ENCODE peak calls at places on chromosomes 11 and 22, in seven cellular contexts. One of them, this sample, is unnamed.

GRCh38 chr11:34620820-34621792 is at the start of gene EHF:
- DNase-seq in AG04449: no peak
- DNase-seq in lung: no peak
- DNase-seq in HFF-Myc: no peak
- DNase-seq in colonic mucosa: peak
- DNase-seq in OCI-LY7: no peak
- DNase-seq in PC-9: peak
- DNase-seq in this sample: no peak

GRCh38 chr11:75523811-75524401 is 1.8 kb downstream of the GDPD5 start:
- DNase-seq in colonic mucosa: no peak
- DNase-seq in OCI-LY7: no peak
- DNase-seq in PC-9: no peak
- DNase-seq in lung: no peak
- DNase-seq in AG04449: no peak
- DNase-seq in HFF-Myc: no peak
- DNase-seq in this sample: no peak

GRCh38 chr11:35933572-35933925 is 10.3 kb upstream of the LDLRAD3 start:
- DNase-seq in HFF-Myc: no peak
- DNase-seq in AG04449: no peak
- DNase-seq in colonic mucosa: no peak
- DNase-seq in OCI-LY7: no peak
- DNase-seq in lung: no peak
- DNase-seq in PC-9: no peak
- DNase-seq in this sample: no peak

GRCh38 chr22:46934746-46935491 is 172.5 kb downstream of the TBC1D22A start:
- DNase-seq in AG04449: peak
- DNase-seq in PC-9: peak
- DNase-seq in lung: no peak
- DNase-seq in HFF-Myc: peak
- DNase-seq in OCI-LY7: no peak
- DNase-seq in colonic mucosa: peak
- DNase-seq in this sample: peak

GRCh38 chr22:37343863-37344734 is 61.8 kb downstream of the CYTH4 start:
- DNase-seq in colonic mucosa: no peak
- DNase-seq in HFF-Myc: no peak
- DNase-seq in OCI-LY7: no peak
- DNase-seq in AG04449: no peak
- DNase-seq in PC-9: no peak
- DNase-seq in lung: no peak
- DNase-seq in this sample: no peak

GRCh38 chr11:115477410-115477809 is 26.8 kb downstream of the CADM1 start:
- DNase-seq in PC-9: no peak
- DNase-seq in AG04449: no peak
- DNase-seq in HFF-Myc: no peak
- DNase-seq in lung: no peak
- DNase-seq in OCI-LY7: no peak
- DNase-seq in colonic mucosa: no peak
- DNase-seq in this sample: no peak

GRCh38 chr11:37504925-37505324 is 906.9 kb upstream of the RAG2 start:
- DNase-seq in HFF-Myc: peak
- DNase-seq in PC-9: peak
- DNase-seq in OCI-LY7: no peak
- DNase-seq in AG04449: peak
- DNase-seq in lung: no peak
- DNase-seq in colonic mucosa: no peak
- DNase-seq in this sample: peak

GRCh38 chr22:26597026-26597425 is 7.1 kb upstream of the TPST2 start:
- DNase-seq in AG04449: no peak
- DNase-seq in HFF-Myc: no peak
- DNase-seq in colonic mucosa: no peak
- DNase-seq in PC-9: no peak
- DNase-seq in OCI-LY7: no peak
- DNase-seq in lung: no peak
- DNase-seq in this sample: no peak

GRCh38 chr11:60825118-60825517 is 16.8 kb upstream of the CCDC86 start:
- DNase-seq in HFF-Myc: no peak
- DNase-seq in colonic mucosa: no peak
- DNase-seq in AG04449: no peak
- DNase-seq in OCI-LY7: no peak
- DNase-seq in PC-9: no peak
- DNase-seq in lung: no peak
- DNase-seq in this sample: no peak

GRCh38 chr11:17543041-17543440 is 1.2 kb downstream of the USH1C start:
- DNase-seq in colonic mucosa: peak
- DNase-seq in PC-9: no peak
- DNase-seq in HFF-Myc: no peak
- DNase-seq in AG04449: no peak
- DNase-seq in lung: no peak
- DNase-seq in OCI-LY7: no peak
- DNase-seq in this sample: no peak

GRCh38 chr11:96112192-96113099 is 188.5 kb upstream of the MTMR2 start:
- DNase-seq in AG04449: no peak
- DNase-seq in PC-9: no peak
- DNase-seq in colonic mucosa: no peak
- DNase-seq in lung: no peak
- DNase-seq in OCI-LY7: no peak
- DNase-seq in HFF-Myc: no peak
- DNase-seq in this sample: no peak

GRCh38 chr11:73334244-73335203 is 26.4 kb downstream of the ARHGEF17 start:
- DNase-seq in OCI-LY7: peak
- DNase-seq in AG04449: no peak
- DNase-seq in HFF-Myc: no peak
- DNase-seq in lung: peak
- DNase-seq in PC-9: peak
- DNase-seq in colonic mucosa: peak
- DNase-seq in this sample: no peak

GRCh38 chr11:8290122-8290810 is 26.6 kb upstream of the LMO1 start:
- DNase-seq in HFF-Myc: no peak
- DNase-seq in PC-9: no peak
- DNase-seq in lung: no peak
- DNase-seq in colonic mucosa: peak
- DNase-seq in AG04449: no peak
- DNase-seq in OCI-LY7: no peak
- DNase-seq in this sample: no peak

GRCh38 chr11:118491041-118491440 is 36.2 kb upstream of the TTC36 start:
- DNase-seq in lung: no peak
- DNase-seq in AG04449: no peak
- DNase-seq in colonic mucosa: no peak
- DNase-seq in PC-9: no peak
- DNase-seq in HFF-Myc: no peak
- DNase-seq in OCI-LY7: no peak
- DNase-seq in this sample: no peak

GRCh38 chr11:18066626-18067025 is 20.6 kb upstream of the TPH1 start:
- DNase-seq in lung: no peak
- DNase-seq in OCI-LY7: no peak
- DNase-seq in PC-9: no peak
- DNase-seq in HFF-Myc: no peak
- DNase-seq in AG04449: no peak
- DNase-seq in colonic mucosa: no peak
- DNase-seq in this sample: no peak

GRCh38 chr11:11661356-11662040 is 39.7 kb upstream of the GALNT18 start:
- DNase-seq in colonic mucosa: no peak
- DNase-seq in HFF-Myc: no peak
- DNase-seq in PC-9: no peak
- DNase-seq in OCI-LY7: no peak
- DNase-seq in lung: no peak
- DNase-seq in AG04449: no peak
- DNase-seq in this sample: no peak

GRCh38 chr11:129278586-129279319 is 86.6 kb upstream of the ARHGAP32 start:
- DNase-seq in HFF-Myc: no peak
- DNase-seq in PC-9: peak
- DNase-seq in OCI-LY7: no peak
- DNase-seq in colonic mucosa: no peak
- DNase-seq in lung: no peak
- DNase-seq in AG04449: no peak
- DNase-seq in this sample: no peak

GRCh38 chr11:29024386-29024785 is 916.2 kb downstream of the METTL15 start:
- DNase-seq in colonic mucosa: no peak
- DNase-seq in lung: no peak
- DNase-seq in OCI-LY7: no peak
- DNase-seq in PC-9: no peak
- DNase-seq in AG04449: no peak
- DNase-seq in HFF-Myc: no peak
- DNase-seq in this sample: no peak

GRCh38 chr11:29022676-29023075 is 914.5 kb downstream of the METTL15 start:
- DNase-seq in PC-9: no peak
- DNase-seq in lung: no peak
- DNase-seq in AG04449: no peak
- DNase-seq in HFF-Myc: no peak
- DNase-seq in OCI-LY7: no peak
- DNase-seq in colonic mucosa: no peak
- DNase-seq in this sample: no peak

GRCh38 chr11:29017941-29018340 is 909.8 kb downstream of the METTL15 start:
- DNase-seq in lung: no peak
- DNase-seq in PC-9: no peak
- DNase-seq in OCI-LY7: no peak
- DNase-seq in colonic mucosa: no peak
- DNase-seq in AG04449: no peak
- DNase-seq in HFF-Myc: no peak
- DNase-seq in this sample: no peak

GRCh38 chr11:29019960-29020683 is 911.9 kb downstream of the METTL15 start:
- DNase-seq in lung: no peak
- DNase-seq in PC-9: peak
- DNase-seq in OCI-LY7: no peak
- DNase-seq in colonic mucosa: no peak
- DNase-seq in AG04449: no peak
- DNase-seq in HFF-Myc: no peak
- DNase-seq in this sample: peak

DNA sequence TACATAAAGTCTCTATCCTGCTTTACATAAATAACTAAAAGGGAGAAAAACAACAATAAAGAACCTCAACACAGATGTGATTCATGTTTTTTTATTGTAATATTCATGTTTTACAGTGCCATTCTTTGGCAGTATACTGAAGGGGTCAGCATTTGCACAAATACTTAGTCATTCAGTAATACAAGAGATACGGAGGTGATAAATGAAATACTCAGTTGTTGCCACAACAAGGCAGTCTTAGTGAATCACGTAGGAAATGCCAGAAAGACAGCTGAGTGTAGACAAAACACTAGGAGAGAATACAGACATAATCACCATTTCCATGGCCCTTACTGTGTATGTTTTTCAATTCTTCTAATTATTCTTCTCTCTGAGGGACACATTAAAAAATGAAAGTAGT is 910.4 kb downstream of the METTL15 start:
- DNase-seq in lung: no peak
- DNase-seq in AG04449: peak
- DNase-seq in HFF-Myc: no peak
- DNase-seq in colonic mucosa: no peak
- DNase-seq in OCI-LY7: no peak
- DNase-seq in PC-9: no peak
- DNase-seq in this sample: peak
- H3K4me3 ChIP-seq in lung: no peak
- H3K4me3 ChIP-seq in AG04449: no peak
- H3K4me3 ChIP-seq in HFF-Myc: no peak
- H3K4me3 ChIP-seq in colonic mucosa: no peak
- H3K4me3 ChIP-seq in OCI-LY7: no peak
- H3K4me3 ChIP-seq in PC-9: no peak
- H3K4me3 ChIP-seq in this sample: no peak

GRCh38 chr11:2381494-2382128 is 4.5 kb downstream of the CD81 start:
- DNase-seq in colonic mucosa: no peak
- DNase-seq in OCI-LY7: no peak
- DNase-seq in PC-9: no peak
- DNase-seq in lung: no peak
- DNase-seq in AG04449: no peak
- DNase-seq in HFF-Myc: no peak
- DNase-seq in this sample: no peak
- TF ChIP-seq CTCF in colonic mucosa: no peak
- TF ChIP-seq CTCF in OCI-LY7: no peak
- TF ChIP-seq CTCF in PC-9: no peak
- TF ChIP-seq CTCF in lung: no peak
- TF ChIP-seq CTCF in AG04449: no peak
- TF ChIP-seq CTCF in HFF-Myc: no peak
- TF ChIP-seq CTCF in this sample: no peak

GRCh38 chr22:30073743-30074142 is 6.5 kb upstream of the HORMAD2 start:
- DNase-seq in lung: no peak
- DNase-seq in AG04449: no peak
- DNase-seq in PC-9: no peak
- DNase-seq in HFF-Myc: no peak
- DNase-seq in colonic mucosa: no peak
- DNase-seq in OCI-LY7: no peak
- DNase-seq in this sample: no peak
- H3K4me3 ChIP-seq in lung: no peak
- H3K4me3 ChIP-seq in AG04449: no peak
- H3K4me3 ChIP-seq in PC-9: no peak
- H3K4me3 ChIP-seq in HFF-Myc: no peak
- H3K4me3 ChIP-seq in colonic mucosa: no peak
- H3K4me3 ChIP-seq in OCI-LY7: no peak
- H3K4me3 ChIP-seq in this sample: no peak

GRCh38 chr22:50141891-50142363 is 28.6 kb upstream of the PANX2 start:
- DNase-seq in colonic mucosa: no peak
- DNase-seq in HFF-Myc: no peak
- DNase-seq in AG04449: no peak
- DNase-seq in OCI-LY7: no peak
- DNase-seq in lung: no peak
- DNase-seq in PC-9: no peak
- DNase-seq in this sample: no peak
- TF ChIP-seq CTCF in colonic mucosa: no peak
- TF ChIP-seq CTCF in HFF-Myc: no peak
- TF ChIP-seq CTCF in AG04449: no peak
- TF ChIP-seq CTCF in OCI-LY7: peak
- TF ChIP-seq CTCF in lung: no peak
- TF ChIP-seq CTCF in PC-9: no peak
- TF ChIP-seq CTCF in this sample: peak

GRCh38 chr11:2883717-2884423 is 1.7 kb downstream of the CDKN1C start:
- DNase-seq in PC-9: no peak
- DNase-seq in lung: no peak
- DNase-seq in colonic mucosa: no peak
- DNase-seq in HFF-Myc: no peak
- DNase-seq in OCI-LY7: no peak
- DNase-seq in AG04449: no peak
- DNase-seq in this sample: no peak
- H3K4me3 ChIP-seq in PC-9: peak
- H3K4me3 ChIP-seq in lung: peak
- H3K4me3 ChIP-seq in colonic mucosa: peak
- H3K4me3 ChIP-seq in HFF-Myc: peak
- H3K4me3 ChIP-seq in OCI-LY7: no peak
- H3K4me3 ChIP-seq in AG04449: peak
- H3K4me3 ChIP-seq in this sample: peak

This sample was measured in astrocyte of the cerebellum.